ENCODE peak calls at places on chromosome 1, in seven cellular contexts. X, D, L, W, G, E and P are unnamed samples.

GRCh38 chr1:245679796-245680195 is 525.0 kb downstream of the KIF26B start:
- DNase-seq in X (no peak), D (no peak), L (no peak), W (no peak), G (no peak), E (no peak), P (no peak)

GRCh38 chr1:91546876-91547275 is 46.2 kb downstream of the CDC7 start:
- DNase-seq in X (no peak), D (no peak), L (no peak), W (no peak), G (no peak), E (no peak), P (no peak)

GRCh38 chr1:59375321-59376220 is 78.7 kb downstream of the FGGY start:
- DNase-seq in X (peak), D (no peak), L (peak), W (no peak), G (peak), E (no peak), P (peak)

GRCh38 chr1:152495066-152495675 is 15.4 kb upstream of the LCE5A start:
- DNase-seq in X (no peak), D (no peak), L (no peak), W (no peak), G (no peak), E (no peak), P (no peak)

GRCh38 chr1:215517441-215517891 is 49.6 kb upstream of the KCTD3 start:
- DNase-seq in X (peak), D (no peak), L (peak), W (peak), G (no peak), E (no peak), P (peak)

GRCh38 chr1:38028105-38028591 is 15.6 kb downstream of the UTP11 start:
- DNase-seq in X (no peak), D (no peak), L (no peak), W (no peak), G (no peak), E (no peak), P (no peak)

GRCh38 chr1:210200090-210200736 is 32.4 kb upstream of the SERTAD4 start:
- DNase-seq in X (no peak), D (no peak), L (no peak), W (no peak), G (no peak), E (no peak), P (no peak)

GRCh38 chr1:101295212-101295611 is 58.4 kb downstream of the S1PR1 start:
- DNase-seq in X (no peak), D (no peak), L (no peak), W (no peak), G (no peak), E (no peak), P (no peak)

GRCh38 chr1:41500378-41500777 is 15.9 kb upstream of the EDN2 start:
- DNase-seq in X (no peak), D (peak), L (no peak), W (no peak), G (no peak), E (no peak), P (no peak)

GRCh38 chr1:12617901-12618660 is at the start of gene DHRS3:
- DNase-seq in X (peak), D (peak), L (no peak), W (peak), G (peak), E (no peak), P (peak)

GRCh38 chr1:13661539-13661938 is 38.4 kb upstream of the PRDM2 start:
- DNase-seq in X (no peak), D (no peak), L (no peak), W (no peak), G (peak), E (no peak), P (peak)

GRCh38 chr1:62423580-62424242 is 13.1 kb upstream of the USP1 start:
- DNase-seq in X (no peak), D (no peak), L (no peak), W (no peak), G (no peak), E (no peak), P (peak)

DNA sequence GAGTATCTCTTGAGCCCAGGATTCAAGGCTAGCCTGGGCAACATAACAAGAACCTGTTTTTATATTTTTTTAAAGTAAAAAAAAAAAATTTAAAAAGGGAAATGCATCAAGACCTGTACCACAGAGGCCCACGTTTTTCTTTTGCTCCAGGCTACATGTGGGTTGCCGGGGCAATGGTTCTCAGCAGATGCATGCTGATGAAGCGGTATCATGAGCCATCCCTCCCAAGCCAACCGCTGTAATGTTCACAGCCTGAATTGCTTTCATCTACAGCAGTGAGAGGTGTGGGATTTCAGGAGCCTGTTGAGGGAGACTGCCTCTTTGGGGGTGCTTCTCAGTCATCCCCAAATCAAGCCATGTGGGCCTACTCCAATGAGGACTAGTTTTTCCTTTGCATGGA is 60.5 kb downstream of the CD58 start:
- DNase-seq in X (no peak), D (no peak), L (no peak), W (no peak), G (no peak), E (no peak), P (no peak)
- H3K4me3 ChIP-seq in X (no peak), D (no peak), L (no peak), W (no peak), G (no peak), E (no peak), P (no peak)

GRCh38 chr1:27192039-27192529 is 37.2 kb upstream of the SLC9A1 start:
- DNase-seq in X (no peak), D (no peak), L (no peak), W (no peak), G (no peak), E (no peak), P (peak)

GRCh38 chr1:27193194-27193593 is 38.3 kb upstream of the SLC9A1 start:
- DNase-seq in X (no peak), D (no peak), L (no peak), W (no peak), G (no peak), E (no peak), P (no peak)
- H3K4me3 ChIP-seq in X (no peak), D (no peak), L (no peak), W (no peak), G (no peak), E (no peak), P (no peak)

DNA sequence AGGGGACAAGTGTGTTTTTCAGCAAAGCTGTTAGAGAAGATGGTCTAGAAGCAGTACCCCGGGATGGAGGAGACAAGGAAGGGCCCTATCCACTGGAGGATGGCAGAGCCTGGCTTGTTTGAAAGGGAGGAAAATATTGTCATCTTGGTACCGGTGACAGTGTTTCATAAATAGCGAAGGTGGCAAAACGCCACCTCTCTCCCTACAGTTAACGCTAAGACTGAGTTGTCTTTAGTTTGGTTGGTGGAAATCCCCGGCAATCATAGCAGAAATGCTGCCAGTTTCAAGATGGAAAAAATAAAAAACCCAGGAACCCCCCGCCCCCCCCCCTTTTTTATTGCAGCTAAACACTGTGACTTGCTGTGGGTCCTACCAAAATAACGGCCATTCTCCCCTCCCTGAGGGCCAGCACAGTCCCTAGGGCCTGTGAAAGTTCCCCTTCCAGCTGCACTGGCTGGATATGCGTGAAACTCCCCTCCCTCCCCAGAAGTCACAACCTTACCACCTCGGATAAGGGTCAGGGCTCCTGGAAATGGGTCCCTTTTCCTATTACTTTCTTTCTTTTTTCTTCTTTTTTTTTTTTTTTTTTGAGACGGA is 3.7 kb downstream of the PIK3CD start:
- DNase-seq in X (no peak), D (no peak), L (no peak), W (no peak), G (no peak), E (no peak), P (no peak)
- H3K4me3 ChIP-seq in X (no peak), D (no peak), L (no peak), W (no peak), G (no peak), E (no peak), P (no peak)

GRCh38 chr1:198699167-198700015 is 60.6 kb downstream of the PTPRC start:
- DNase-seq in X (peak), D (no peak), L (no peak), W (peak), G (no peak), E (no peak), P (peak)

GRCh38 chr1:198700396-198700795 is 61.6 kb downstream of the PTPRC start:
- DNase-seq in X (no peak), D (no peak), L (no peak), W (no peak), G (no peak), E (no peak), P (no peak)

GRCh38 chr1:198701766-198702539 is 63.1 kb downstream of the PTPRC start:
- DNase-seq in X (no peak), D (no peak), L (no peak), W (no peak), G (no peak), E (no peak), P (no peak)

GRCh38 chr1:198701250-198701649 is 62.4 kb downstream of the PTPRC start:
- DNase-seq in X (no peak), D (no peak), L (no peak), W (no peak), G (no peak), E (no peak), P (no peak)

DNA sequence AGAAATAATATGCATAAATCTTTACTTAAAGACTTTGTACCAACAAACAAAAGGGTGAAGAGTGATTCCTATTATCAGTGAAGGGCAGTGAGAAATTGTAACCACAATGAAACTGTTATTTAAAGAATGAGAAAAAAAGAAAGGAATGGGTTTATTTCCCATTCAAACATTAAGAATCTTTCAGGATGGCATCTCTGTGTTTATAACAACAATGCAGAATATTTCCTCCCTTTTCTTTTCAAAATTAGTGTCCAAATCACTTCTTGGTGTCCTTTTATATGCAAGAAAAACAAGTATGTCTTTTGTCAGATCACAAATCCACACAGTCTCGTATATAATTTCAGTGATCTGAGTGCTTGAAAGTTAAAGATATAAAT is 61.2 kb downstream of the PTPRC start:
- DNase-seq in X (no peak), D (no peak), L (no peak), W (no peak), G (no peak), E (no peak), P (no peak)
- H3K4me3 ChIP-seq in X (no peak), D (no peak), L (no peak), W (no peak), G (no peak), E (no peak), P (no peak)

DNA sequence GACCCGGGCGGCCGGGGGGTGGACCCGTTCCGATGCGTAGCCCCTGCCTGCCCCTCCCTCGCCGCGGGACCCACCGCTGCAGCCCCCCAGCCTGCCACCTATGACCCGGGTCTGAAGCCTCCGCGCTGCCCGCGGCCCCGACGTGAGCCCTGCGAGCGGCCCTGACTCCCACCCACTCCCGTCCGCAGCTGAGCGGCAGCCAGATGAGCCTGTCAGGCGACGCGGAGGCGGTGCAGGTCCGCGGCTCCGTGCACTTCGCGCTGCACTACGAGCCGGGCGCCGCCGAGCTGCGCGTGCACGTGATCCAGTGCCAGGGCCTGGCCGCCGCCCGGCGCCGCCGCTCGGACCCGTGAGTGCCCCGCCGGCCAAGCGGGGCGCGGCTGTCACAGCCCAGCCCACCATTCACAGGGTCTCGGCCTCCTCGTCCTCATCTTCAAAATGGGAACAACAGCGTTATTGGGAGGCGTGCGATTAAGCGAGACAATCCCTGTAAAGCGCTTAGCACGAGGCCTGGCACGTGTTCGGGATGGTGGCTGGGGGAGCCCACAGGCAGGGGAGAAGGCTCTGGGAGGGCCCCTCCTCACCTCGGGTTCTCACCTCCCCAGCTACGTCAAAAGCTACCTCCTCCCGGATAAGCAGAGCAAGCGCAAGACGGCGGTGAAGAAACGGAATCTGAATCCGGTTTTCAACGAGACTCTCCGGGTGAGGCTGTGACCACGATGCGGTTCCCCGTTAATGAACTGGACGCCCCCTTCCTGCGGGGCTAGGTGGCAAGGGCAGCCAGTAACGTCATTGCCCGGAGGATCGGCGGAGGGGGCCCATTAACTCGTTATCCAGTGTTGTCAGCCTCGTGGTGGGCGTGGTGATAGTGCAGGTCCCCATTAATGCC is 8.2 kb downstream of the SYTL1 start:
- DNase-seq in X (peak), D (peak), L (peak), W (peak), G (peak), E (no peak), P (peak)
- H3K4me3 ChIP-seq in X (peak), D (peak), L (peak), W (peak), G (peak), E (peak), P (peak)

DNA sequence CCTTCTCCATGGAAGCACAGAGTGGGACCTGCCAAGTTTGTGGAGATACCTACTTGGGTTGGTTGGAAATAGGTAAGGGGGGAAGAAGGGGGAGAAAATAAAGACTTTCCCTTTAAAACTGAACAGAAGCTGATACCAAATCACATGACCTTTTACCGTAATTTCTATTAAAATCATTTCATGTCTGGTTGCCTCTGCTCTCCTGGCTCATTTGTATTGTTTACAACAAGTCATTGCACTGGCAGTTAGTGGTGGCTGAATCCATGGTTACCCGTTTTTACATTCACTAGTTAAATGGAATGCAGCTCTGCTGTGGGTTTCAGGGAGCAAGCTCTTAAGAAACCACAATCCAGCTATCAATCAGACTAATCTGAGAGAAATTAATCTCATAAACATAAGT is 353.7 kb upstream of the ESRRG start:
- DNase-seq in X (peak), D (no peak), L (no peak), W (no peak), G (no peak), E (no peak), P (no peak)
- H3K4me3 ChIP-seq in X (no peak), D (peak), L (no peak), W (no peak), G (no peak), E (peak), P (no peak)

DNA sequence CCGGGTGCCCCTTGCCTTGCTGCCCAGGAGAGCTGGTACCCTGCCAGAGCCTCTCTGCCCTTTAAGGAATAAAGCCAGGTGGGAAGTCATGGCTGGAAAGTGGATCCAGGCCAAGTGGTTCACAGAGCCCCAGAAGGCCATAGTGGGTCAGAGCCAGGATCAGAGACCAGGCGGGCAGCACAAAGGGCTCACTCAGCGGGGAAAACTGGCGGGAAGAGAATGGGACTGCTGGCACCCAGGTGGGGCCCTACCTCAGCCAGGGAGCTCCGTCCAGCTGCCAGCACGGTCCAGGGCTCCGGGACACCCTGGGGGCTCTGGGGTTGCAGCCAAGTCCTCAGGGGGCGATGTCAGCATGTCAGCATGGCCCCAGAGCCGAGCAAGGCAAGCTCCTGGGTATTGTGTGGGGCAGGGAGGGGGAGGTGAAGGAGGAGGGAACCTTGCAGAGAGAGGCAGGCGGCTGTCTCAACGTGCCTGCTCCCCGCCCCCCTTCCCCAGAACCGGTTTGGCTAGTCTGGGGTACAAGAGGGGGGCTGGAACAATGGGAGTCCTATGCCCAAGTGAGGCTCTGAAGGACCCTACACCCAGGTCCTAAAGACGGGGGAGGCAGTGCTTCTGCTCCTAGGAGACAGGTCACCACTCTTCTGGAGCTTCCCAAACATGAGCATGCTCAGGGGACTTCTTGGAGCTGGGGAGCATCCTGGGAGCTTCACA is at the start of gene ARHGEF19:
- DNase-seq in X (no peak), D (no peak), L (no peak), W (peak), G (no peak), E (no peak), P (peak)
- H3K4me3 ChIP-seq in X (no peak), D (no peak), L (no peak), W (peak), G (no peak), E (no peak), P (no peak)

DNA sequence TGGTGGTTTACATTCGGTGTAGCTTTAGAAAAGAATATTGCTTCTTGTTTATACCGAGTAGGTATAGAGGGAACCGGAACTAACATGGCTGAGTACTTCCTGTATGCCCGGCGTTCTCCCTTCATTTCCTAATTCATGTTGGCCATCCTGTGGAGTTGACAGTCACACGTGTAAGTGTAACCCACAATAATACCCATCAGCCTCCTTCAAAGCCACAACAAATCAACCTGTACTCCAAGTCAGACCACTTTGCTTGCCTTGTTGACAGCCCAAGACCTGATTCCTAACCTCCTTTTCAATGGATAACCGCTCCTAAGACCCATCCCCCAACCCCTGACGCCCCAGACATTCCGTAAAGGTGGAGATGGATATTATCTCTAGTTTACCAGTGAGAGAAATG is 42.1 kb downstream of the UBE2U start:
- DNase-seq in X (no peak), D (no peak), L (no peak), W (no peak), G (no peak), E (no peak), P (peak)
- H3K4me3 ChIP-seq in X (no peak), D (peak), L (no peak), W (no peak), G (no peak), E (peak), P (peak)